ENCODE peak calls at places on chromosome 22, in nine cellular contexts. One of them, this sample, is unnamed. For H3K27me3, H3K4me1 and H3K36me3, the result is how much of the 10 kb centered on the place peaks cover.

GRCh38 chr22:25746012-25746373 is 4.0 kb downstream of the MYO18B start:
- DNase-seq in RWPE2: no peak
- DNase-seq in CD8-positive, alpha-beta memory T cell: no peak
- DNase-seq in MM.1S: no peak
- DNase-seq in fibroblast of lung: peak
- DNase-seq in HAP-1: no peak
- DNase-seq in neuronal stem cell: no peak
- DNase-seq in cardiac muscle cell: no peak
- DNase-seq in Karpas-422: no peak
- DNase-seq in this sample: no peak

GRCh38 chr22:33328789-33329296 is 270.7 kb upstream of the SYN3 start:
- DNase-seq in Karpas-422: no peak
- DNase-seq in cardiac muscle cell: no peak
- DNase-seq in RWPE2: no peak
- DNase-seq in neuronal stem cell: no peak
- DNase-seq in fibroblast of lung: peak
- DNase-seq in HAP-1: peak
- DNase-seq in CD8-positive, alpha-beta memory T cell: no peak
- DNase-seq in MM.1S: no peak
- DNase-seq in this sample: no peak

GRCh38 chr22:20395181-20395896 is 1.4 kb downstream of the ZNF74 start:
- DNase-seq in MM.1S: no peak
- DNase-seq in Karpas-422: no peak
- DNase-seq in HAP-1: no peak
- DNase-seq in cardiac muscle cell: no peak
- DNase-seq in CD8-positive, alpha-beta memory T cell: no peak
- DNase-seq in RWPE2: no peak
- DNase-seq in fibroblast of lung: no peak
- DNase-seq in neuronal stem cell: no peak
- DNase-seq in this sample: no peak

GRCh38 chr22:45007247-45007945 is 2.4 kb downstream of the PHF21B start:
- DNase-seq in HAP-1: peak
- DNase-seq in Karpas-422: no peak
- DNase-seq in cardiac muscle cell: peak
- DNase-seq in MM.1S: no peak
- DNase-seq in CD8-positive, alpha-beta memory T cell: no peak
- DNase-seq in fibroblast of lung: peak
- DNase-seq in RWPE2: no peak
- DNase-seq in neuronal stem cell: peak
- DNase-seq in this sample: no peak

GRCh38 chr22:30196141-30196866 is 50.3 kb downstream of the LIF start:
- DNase-seq in MM.1S: no peak
- DNase-seq in RWPE2: peak
- DNase-seq in HAP-1: peak
- DNase-seq in cardiac muscle cell: peak
- DNase-seq in fibroblast of lung: peak
- DNase-seq in Karpas-422: no peak
- DNase-seq in neuronal stem cell: no peak
- DNase-seq in CD8-positive, alpha-beta memory T cell: no peak
- DNase-seq in this sample: peak

GRCh38 chr22:32323513-32324164 is 34.0 kb upstream of the RFPL3 start:
- DNase-seq in RWPE2: no peak
- DNase-seq in Karpas-422: no peak
- DNase-seq in fibroblast of lung: no peak
- DNase-seq in MM.1S: no peak
- DNase-seq in neuronal stem cell: no peak
- DNase-seq in cardiac muscle cell: no peak
- DNase-seq in CD8-positive, alpha-beta memory T cell: no peak
- DNase-seq in HAP-1: no peak
- DNase-seq in this sample: peak

GRCh38 chr22:23539135-23539838 is 40.8 kb downstream of the IGLL1 start:
- DNase-seq in MM.1S: peak
- DNase-seq in cardiac muscle cell: peak
- DNase-seq in neuronal stem cell: peak
- DNase-seq in HAP-1: peak
- DNase-seq in fibroblast of lung: peak
- DNase-seq in RWPE2: no peak
- DNase-seq in Karpas-422: peak
- DNase-seq in CD8-positive, alpha-beta memory T cell: peak
- DNase-seq in this sample: peak

GRCh38 chr22:44363980-44364749 is 51.4 kb upstream of the SHISAL1 start:
- DNase-seq in neuronal stem cell: no peak
- DNase-seq in MM.1S: no peak
- DNase-seq in HAP-1: no peak
- DNase-seq in Karpas-422: no peak
- DNase-seq in CD8-positive, alpha-beta memory T cell: peak
- DNase-seq in cardiac muscle cell: no peak
- DNase-seq in RWPE2: peak
- DNase-seq in fibroblast of lung: no peak
- DNase-seq in this sample: peak

GRCh38 chr22:44409691-44410316 is 88.2 kb downstream of the RTL6 start:
- DNase-seq in neuronal stem cell: no peak
- DNase-seq in RWPE2: no peak
- DNase-seq in fibroblast of lung: no peak
- DNase-seq in CD8-positive, alpha-beta memory T cell: peak
- DNase-seq in cardiac muscle cell: no peak
- DNase-seq in Karpas-422: no peak
- DNase-seq in HAP-1: no peak
- DNase-seq in MM.1S: no peak
- DNase-seq in this sample: no peak

GRCh38 chr22:30429887-30430286 is 4.3 kb downstream of the MTFP1 start:
- DNase-seq in neuronal stem cell: no peak
- DNase-seq in RWPE2: no peak
- DNase-seq in CD8-positive, alpha-beta memory T cell: no peak
- DNase-seq in fibroblast of lung: no peak
- DNase-seq in MM.1S: no peak
- DNase-seq in HAP-1: no peak
- DNase-seq in Karpas-422: no peak
- DNase-seq in cardiac muscle cell: no peak
- DNase-seq in this sample: no peak

GRCh38 chr22:49535527-49536125 is 292.0 kb downstream of the BRD1 start:
- DNase-seq in RWPE2: no peak
- DNase-seq in CD8-positive, alpha-beta memory T cell: no peak
- DNase-seq in Karpas-422: no peak
- DNase-seq in neuronal stem cell: no peak
- DNase-seq in MM.1S: no peak
- DNase-seq in cardiac muscle cell: no peak
- DNase-seq in HAP-1: no peak
- DNase-seq in fibroblast of lung: no peak
- DNase-seq in this sample: no peak

GRCh38 chr22:19121631-19122142 is 525 bp downstream of the DGCR2 start:
- DNase-seq in fibroblast of lung: peak
- DNase-seq in CD8-positive, alpha-beta memory T cell: peak
- DNase-seq in RWPE2: no peak
- DNase-seq in cardiac muscle cell: peak
- DNase-seq in MM.1S: peak
- DNase-seq in Karpas-422: peak
- DNase-seq in neuronal stem cell: peak
- DNase-seq in HAP-1: peak
- DNase-seq in this sample: peak

GRCh38 chr22:44151661-44152060 is 29.1 kb upstream of the PARVG start:
- DNase-seq in HAP-1: no peak
- DNase-seq in MM.1S: no peak
- DNase-seq in RWPE2: no peak
- DNase-seq in CD8-positive, alpha-beta memory T cell: no peak
- DNase-seq in Karpas-422: no peak
- DNase-seq in neuronal stem cell: no peak
- DNase-seq in cardiac muscle cell: no peak
- DNase-seq in fibroblast of lung: peak
- DNase-seq in this sample: no peak

GRCh38 chr22:23215294-23216204 is 35.2 kb downstream of the BCR start:
- DNase-seq in CD8-positive, alpha-beta memory T cell: no peak
- DNase-seq in MM.1S: no peak
- DNase-seq in neuronal stem cell: no peak
- DNase-seq in Karpas-422: no peak
- DNase-seq in RWPE2: no peak
- DNase-seq in fibroblast of lung: peak
- DNase-seq in cardiac muscle cell: no peak
- DNase-seq in HAP-1: no peak
- DNase-seq in this sample: no peak

GRCh38 chr22:35721954-35722353 is 4.3 kb downstream of the APOL5 start:
- DNase-seq in HAP-1: no peak
- DNase-seq in CD8-positive, alpha-beta memory T cell: no peak
- DNase-seq in Karpas-422: no peak
- DNase-seq in MM.1S: no peak
- DNase-seq in cardiac muscle cell: no peak
- DNase-seq in neuronal stem cell: no peak
- DNase-seq in fibroblast of lung: no peak
- DNase-seq in RWPE2: no peak
- DNase-seq in this sample: no peak

GRCh38 chr22:45876136-45877035 is 100.6 kb downstream of the WNT7B start:
- DNase-seq in MM.1S: no peak
- DNase-seq in HAP-1: no peak
- DNase-seq in cardiac muscle cell: no peak
- DNase-seq in fibroblast of lung: no peak
- DNase-seq in CD8-positive, alpha-beta memory T cell: no peak
- DNase-seq in RWPE2: no peak
- DNase-seq in neuronal stem cell: no peak
- DNase-seq in Karpas-422: no peak
- DNase-seq in this sample: no peak

GRCh38 chr22:47678048-47678447 is 915.6 kb downstream of the TBC1D22A start:
- DNase-seq in neuronal stem cell: no peak
- DNase-seq in RWPE2: no peak
- DNase-seq in CD8-positive, alpha-beta memory T cell: no peak
- DNase-seq in HAP-1: no peak
- DNase-seq in MM.1S: no peak
- DNase-seq in fibroblast of lung: no peak
- DNase-seq in cardiac muscle cell: no peak
- DNase-seq in Karpas-422: no peak
- DNase-seq in this sample: no peak

GRCh38 chr22:47676685-47677084 is 914.2 kb downstream of the TBC1D22A start:
- DNase-seq in MM.1S: no peak
- DNase-seq in HAP-1: no peak
- DNase-seq in Karpas-422: no peak
- DNase-seq in RWPE2: no peak
- DNase-seq in neuronal stem cell: no peak
- DNase-seq in cardiac muscle cell: no peak
- DNase-seq in CD8-positive, alpha-beta memory T cell: no peak
- DNase-seq in fibroblast of lung: no peak
- DNase-seq in this sample: peak

GRCh38 chr22:47672526-47672925 is 910.1 kb downstream of the TBC1D22A start:
- DNase-seq in CD8-positive, alpha-beta memory T cell: no peak
- DNase-seq in neuronal stem cell: no peak
- DNase-seq in cardiac muscle cell: no peak
- DNase-seq in fibroblast of lung: no peak
- DNase-seq in HAP-1: no peak
- DNase-seq in RWPE2: no peak
- DNase-seq in MM.1S: no peak
- DNase-seq in Karpas-422: no peak
- DNase-seq in this sample: no peak

GRCh38 chr22:47678667-47679287 is 916.3 kb downstream of the TBC1D22A start:
- DNase-seq in Karpas-422: no peak
- DNase-seq in fibroblast of lung: no peak
- DNase-seq in RWPE2: no peak
- DNase-seq in cardiac muscle cell: no peak
- DNase-seq in MM.1S: peak
- DNase-seq in neuronal stem cell: no peak
- DNase-seq in HAP-1: no peak
- DNase-seq in CD8-positive, alpha-beta memory T cell: no peak
- DNase-seq in this sample: no peak

GRCh38 chr22:47674600-47674999 is 912.1 kb downstream of the TBC1D22A start:
- DNase-seq in RWPE2: no peak
- DNase-seq in cardiac muscle cell: no peak
- DNase-seq in HAP-1: no peak
- DNase-seq in Karpas-422: no peak
- DNase-seq in MM.1S: no peak
- DNase-seq in fibroblast of lung: no peak
- DNase-seq in neuronal stem cell: no peak
- DNase-seq in CD8-positive, alpha-beta memory T cell: no peak
- DNase-seq in this sample: peak
- H3K27me3 ChIP-seq in RWPE2: under half
- H3K27me3 ChIP-seq in cardiac muscle cell: under half
- H3K27me3 ChIP-seq in HAP-1: under half
- H3K27me3 ChIP-seq in Karpas-422: under half
- H3K27me3 ChIP-seq in MM.1S: under half
- H3K27me3 ChIP-seq in fibroblast of lung: under half
- H3K27me3 ChIP-seq in neuronal stem cell: under half
- H3K27me3 ChIP-seq in CD8-positive, alpha-beta memory T cell: under half
- H3K27me3 ChIP-seq in this sample: under half

DNA sequence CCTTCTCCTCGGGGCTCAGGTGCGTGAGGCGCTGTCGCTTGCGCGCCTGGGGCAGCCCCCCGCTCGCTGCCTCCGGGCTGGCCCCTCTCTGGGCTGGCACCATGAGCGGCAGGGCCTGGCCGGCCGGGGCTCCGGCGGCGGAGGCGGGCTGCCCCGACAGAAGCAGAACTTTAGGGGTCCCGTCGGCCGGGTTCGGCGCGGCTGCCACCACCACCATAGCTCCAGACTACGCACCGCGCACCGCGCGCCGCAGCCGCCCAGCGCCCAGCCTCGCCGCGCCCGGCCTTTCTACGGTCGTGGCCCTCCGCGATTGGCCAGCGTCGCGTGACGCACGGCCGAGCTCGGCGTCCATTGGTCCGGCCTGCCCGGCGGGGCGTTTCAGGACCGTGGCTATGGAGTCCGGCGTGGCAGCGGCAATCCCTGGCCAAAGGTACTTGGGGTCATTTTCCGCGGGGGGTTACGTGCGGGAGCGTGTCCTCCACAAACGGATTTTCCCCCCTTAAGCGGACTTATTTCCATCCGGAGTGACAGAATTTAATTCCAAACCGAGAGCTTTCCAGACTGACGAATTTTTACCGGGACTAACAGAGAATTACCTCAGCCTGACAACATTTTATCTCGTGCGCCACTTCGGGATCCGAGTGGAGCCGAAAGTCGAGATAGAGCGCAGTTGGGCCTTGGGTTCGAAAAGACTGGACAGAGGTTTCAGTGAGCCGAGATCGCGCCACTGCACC is at the start of gene XBP1:
- DNase-seq in RWPE2: peak
- DNase-seq in HAP-1: peak
- DNase-seq in MM.1S: peak
- DNase-seq in neuronal stem cell: peak
- DNase-seq in fibroblast of lung: peak
- DNase-seq in Karpas-422: peak
- DNase-seq in CD8-positive, alpha-beta memory T cell: peak
- DNase-seq in cardiac muscle cell: peak
- DNase-seq in this sample: peak
- H3K4me1 ChIP-seq in RWPE2: under half
- H3K4me1 ChIP-seq in HAP-1: under half
- H3K4me1 ChIP-seq in MM.1S: under half
- H3K4me1 ChIP-seq in neuronal stem cell: under half
- H3K4me1 ChIP-seq in fibroblast of lung: under half
- H3K4me1 ChIP-seq in Karpas-422: under half
- H3K4me1 ChIP-seq in CD8-positive, alpha-beta memory T cell: under half
- H3K4me1 ChIP-seq in cardiac muscle cell: under half
- H3K4me1 ChIP-seq in this sample: under half

GRCh38 chr22:38304526-38304925 is 12.7 kb downstream of the CSNK1E start:
- DNase-seq in RWPE2: no peak
- DNase-seq in neuronal stem cell: no peak
- DNase-seq in fibroblast of lung: no peak
- DNase-seq in Karpas-422: no peak
- DNase-seq in MM.1S: no peak
- DNase-seq in HAP-1: no peak
- DNase-seq in CD8-positive, alpha-beta memory T cell: no peak
- DNase-seq in cardiac muscle cell: no peak
- DNase-seq in this sample: no peak
- H3K36me3 ChIP-seq in RWPE2: half or more
- H3K36me3 ChIP-seq in neuronal stem cell: half or more
- H3K36me3 ChIP-seq in fibroblast of lung: under half
- H3K36me3 ChIP-seq in Karpas-422: under half
- H3K36me3 ChIP-seq in MM.1S: under half
- H3K36me3 ChIP-seq in HAP-1: half or more
- H3K36me3 ChIP-seq in CD8-positive, alpha-beta memory T cell: under half
- H3K36me3 ChIP-seq in cardiac muscle cell: under half
- H3K36me3 ChIP-seq in this sample: under half

GRCh38 chr22:41919357-41920224 is 4.7 kb upstream of the SHISA8 start:
- DNase-seq in HAP-1: no peak
- DNase-seq in neuronal stem cell: no peak
- DNase-seq in fibroblast of lung: peak
- DNase-seq in Karpas-422: peak
- DNase-seq in MM.1S: peak
- DNase-seq in RWPE2: no peak
- DNase-seq in cardiac muscle cell: peak
- DNase-seq in CD8-positive, alpha-beta memory T cell: peak
- DNase-seq in this sample: no peak
- H3K27me3 ChIP-seq in HAP-1: under half
- H3K27me3 ChIP-seq in neuronal stem cell: under half
- H3K27me3 ChIP-seq in fibroblast of lung: under half
- H3K27me3 ChIP-seq in Karpas-422: under half
- H3K27me3 ChIP-seq in MM.1S: under half
- H3K27me3 ChIP-seq in RWPE2: under half
- H3K27me3 ChIP-seq in cardiac muscle cell: half or more
- H3K27me3 ChIP-seq in CD8-positive, alpha-beta memory T cell: under half
- H3K27me3 ChIP-seq in this sample: under half

This sample was measured in right atrium auricular region.